ENCODE peak calls at places on chromosomes 12 and 14, in six cellular contexts. V, D, U, H, E and S are unnamed samples.

GRCh38 chr14:91349481-91350074 is 68.0 kb downstream of the CCDC88C start:
- DNase-seq in V (no peak), D (no peak), U (no peak), H (no peak), E (no peak), S (no peak)

GRCh38 chr14:30681752-30682355 is 59.7 kb downstream of the SCFD1 start:
- DNase-seq in V (no peak), D (peak; percentile 48), U (no peak), H (no peak), E (peak; percentile 25), S (peak; percentile 29)

GRCh38 chr12:7374423-7375144 is 69.4 kb downstream of the CD163L1 start:
- DNase-seq in V (no peak), D (peak; percentile 34), U (peak; percentile 90), H (no peak), E (peak; percentile 58), S (peak; percentile 7)

GRCh38 chr12:123115409-123116111 is 35.3 kb downstream of the PITPNM2 start:
- DNase-seq in V (peak; percentile 97), D (peak; percentile 96), U (no peak), H (peak; percentile 75), E (peak; percentile 90), S (peak; percentile 98)

GRCh38 chr12:124188561-124189405 is 106.1 kb upstream of the RFLNA start:
- DNase-seq in V (peak; percentile 24), D (peak; percentile 10), U (no peak), H (no peak), E (no peak), S (peak; percentile 7)

GRCh38 chr12:85448548-85449139 is 168.6 kb downstream of the ALX1 start:
- DNase-seq in V (no peak), D (peak; percentile 31), U (no peak), H (no peak), E (peak; percentile 15), S (peak; percentile 45)

GRCh38 chr12:18643673-18644072 is 94.1 kb downstream of the PLCZ1 start:
- DNase-seq in V (peak; percentile 61), D (peak; percentile 72), U (no peak), H (no peak), E (peak; percentile 70), S (peak; percentile 79)

GRCh38 chr12:91833780-91834359 is 311.8 kb downstream of the BTG1 start:
- DNase-seq in V (peak; percentile 16), D (no peak), U (no peak), H (no peak), E (no peak), S (no peak)

GRCh38 chr12:117069126-117069788 is 30.0 kb downstream of the TESC start:
- DNase-seq in V (no peak), D (no peak), U (no peak), H (no peak), E (no peak), S (no peak)

GRCh38 chr12:65643171-65643570 is 181.1 kb upstream of the HMGA2 start:
- DNase-seq in V (no peak), D (peak; percentile 70), U (no peak), H (no peak), E (peak; percentile 76), S (no peak)

GRCh38 chr12:55244309-55244708 is at the start of gene OR6C74:
- DNase-seq in V (no peak), D (no peak), U (no peak), H (no peak), E (no peak), S (no peak)

GRCh38 chr12:132561784-132562156 is 48.6 kb downstream of the LRCOL1 start:
- DNase-seq in V (no peak), D (no peak), U (peak; percentile 49), H (no peak), E (peak; percentile 13), S (no peak)

GRCh38 chr14:69008411-69008810 is 29.3 kb upstream of the ACTN1 start:
- DNase-seq in V (peak; percentile 69), D (peak; percentile 32), U (peak; percentile 28), H (no peak), E (no peak), S (peak; percentile 48)

GRCh38 chr12:5912437-5913334 is 32.4 kb downstream of the ANO2 start:
- DNase-seq in V (no peak), D (no peak), U (no peak), H (no peak), E (no peak), S (no peak)

GRCh38 chr12:8698132-8698829 is 490 bp downstream of the RIMKLB start:
- DNase-seq in V (peak; percentile 23), D (peak; percentile 44), U (peak; percentile 25), H (peak; percentile 75), E (peak; percentile 17), S (peak; percentile 46)

GRCh38 chr12:15712823-15713663 is 76.1 kb downstream of the EPS8 start:
- DNase-seq in V (no peak), D (no peak), U (no peak), H (peak; percentile 55), E (no peak), S (no peak)

GRCh38 chr14:31118892-31119291 is 88.7 kb downstream of the HECTD1 start:
- DNase-seq in V (peak; percentile 6), D (peak; percentile 36), U (no peak), H (no peak), E (peak; percentile 38), S (peak; percentile 30)

GRCh38 chr14:32004300-32004699 is 72.8 kb upstream of the ARHGAP5 start:
- DNase-seq in V (peak; percentile 66), D (peak; percentile 70), U (no peak), H (no peak), E (peak; percentile 92), S (peak; percentile 59)

GRCh38 chr14:61145258-61145902 is 135.8 kb downstream of the TMEM30B start:
- DNase-seq in V (peak; percentile 97), D (peak; percentile 89), U (peak; percentile 41), H (no peak), E (peak; percentile 99), S (peak; percentile 80)

GRCh38 chr12:15428632-15429031 is 106.3 kb downstream of the PTPRO start:
- DNase-seq in V (no peak), D (no peak), U (no peak), H (no peak), E (no peak), S (peak; percentile 3)

GRCh38 chr14:68164723-68165122 is 345.1 kb downstream of the RAD51B start:
- DNase-seq in V (no peak), D (no peak), U (no peak), H (no peak), E (no peak), S (no peak)

GRCh38 chr12:12823308-12823707 is 10.2 kb downstream of the DDX47 start:
- DNase-seq in V (peak; percentile 95), D (peak; percentile 76), U (no peak), H (no peak), E (no peak), S (peak; percentile 80)

GRCh38 chr12:129903092-129903945 is 506 bp downstream of the TMEM132D start:
- DNase-seq in V (peak; percentile 7), D (no peak), U (no peak), H (no peak), E (no peak), S (no peak)

GRCh38 chr12:129902371-129903091 is 1.3 kb downstream of the TMEM132D start:
- DNase-seq in V (peak; percentile 6), D (no peak), U (no peak), H (no peak), E (no peak), S (no peak)

GRCh38 chr12:129903956-129904769 is at the start of gene TMEM132D:
- DNase-seq in V (peak; percentile 21), D (no peak), U (no peak), H (no peak), E (no peak), S (no peak)

GRCh38 chr12:129901256-129901655 is 2.6 kb downstream of the TMEM132D start:
- DNase-seq in V (peak; percentile 79), D (no peak), U (no peak), H (no peak), E (peak; percentile 9), S (no peak)

GRCh38 chr12:129900306-129900705 is 3.5 kb downstream of the TMEM132D start:
- DNase-seq in V (no peak), D (no peak), U (no peak), H (no peak), E (no peak), S (no peak)
- H3K4me3 ChIP-seq in V (no peak overlapping the region), D (no peak overlapping the region), U (no peak overlapping the region), H (no peak overlapping the region), E (no peak overlapping the region), S (no peak overlapping the region)

DNA sequence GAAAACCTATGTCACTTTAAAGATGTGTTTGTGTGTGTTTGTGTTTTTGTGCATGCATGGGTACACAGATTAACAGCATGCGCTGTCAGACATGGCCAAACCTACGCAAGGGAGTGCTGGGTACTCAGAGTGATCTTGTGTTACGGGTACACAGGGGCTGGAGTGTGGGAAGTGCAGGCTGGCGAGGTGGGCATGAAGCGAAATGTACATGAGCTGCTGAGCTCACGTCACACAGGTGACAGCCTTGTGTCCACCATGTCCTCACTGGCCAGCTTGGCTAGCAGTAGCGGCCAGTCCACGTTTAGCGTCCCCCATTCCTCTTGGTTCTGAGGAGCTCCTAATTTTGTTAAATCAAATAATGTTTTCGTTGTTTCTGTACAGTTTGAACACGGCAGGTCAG is 979.7 kb upstream of the TMEM132C start:
- DNase-seq in V (no peak), D (no peak), U (no peak), H (no peak), E (no peak), S (no peak)
- H3K4me3 ChIP-seq in V (no peak overlapping the region), D (no peak overlapping the region), U (no peak overlapping the region), H (no peak overlapping the region), E (no peak overlapping the region), S (no peak overlapping the region)

DNA sequence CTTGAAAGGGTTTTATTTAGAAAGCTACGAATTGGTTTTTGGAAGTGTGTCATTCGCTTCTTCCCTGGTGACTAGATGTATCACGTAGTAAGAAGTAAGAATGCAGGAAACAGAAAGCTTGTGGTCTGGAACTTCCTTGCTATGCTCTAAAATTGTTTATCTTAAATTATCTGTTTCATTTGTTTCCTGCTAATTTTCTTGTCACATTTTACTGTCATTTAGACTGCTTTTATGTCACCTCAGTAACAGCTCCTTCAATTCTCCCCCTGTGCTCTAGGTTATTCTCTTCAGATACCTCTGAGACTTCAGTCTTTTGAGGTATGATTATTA is 671 bp upstream of the CD69 start:
- DNase-seq in V (peak; percentile 12), D (no peak), U (no peak), H (no peak), E (no peak), S (no peak)
- H3K4me3 ChIP-seq in V (no peak overlapping the region), D (no peak overlapping the region), U (no peak overlapping the region), H (no peak overlapping the region), E (no peak overlapping the region), S (no peak overlapping the region)

GRCh38 chr12:114628199-114628598 is 55.8 kb downstream of the TBX3 start:
- DNase-seq in V (no peak), D (no peak), U (no peak), H (no peak), E (no peak), S (no peak)

GRCh38 chr12:114625294-114625851 is 58.6 kb downstream of the TBX3 start:
- DNase-seq in V (peak; percentile 64), D (peak; percentile 69), U (peak; percentile 82), H (no peak), E (peak; percentile 77), S (peak; percentile 75)

GRCh38 chr12:114627393-114627792 is 56.6 kb downstream of the TBX3 start:
- DNase-seq in V (no peak), D (no peak), U (no peak), H (no peak), E (no peak), S (no peak)

DNA sequence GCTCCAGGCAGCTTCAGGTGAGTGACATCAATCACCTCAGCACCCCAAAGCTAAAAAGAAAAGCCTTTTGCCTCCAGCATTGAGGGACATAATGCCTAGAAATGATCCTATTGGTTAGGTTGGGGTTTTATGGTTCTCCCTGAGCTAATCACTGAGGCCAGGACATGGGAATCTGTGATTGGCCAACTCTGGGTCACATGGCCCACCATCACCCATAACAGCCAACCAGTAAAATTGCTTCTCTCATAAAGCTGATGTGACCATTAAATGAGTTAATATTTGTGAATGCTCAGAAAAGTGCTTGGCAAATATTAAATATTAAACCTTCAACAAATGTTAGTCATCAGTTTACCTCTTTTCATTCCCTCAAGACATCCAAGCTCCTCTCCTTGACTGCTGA is 60.2 kb downstream of the TBX3 start:
- DNase-seq in V (no peak), D (no peak), U (no peak), H (no peak), E (no peak), S (no peak)
- H3K4me3 ChIP-seq in V (no peak overlapping the region), D (no peak overlapping the region), U (no peak overlapping the region), H (no peak overlapping the region), E (no peak overlapping the region), S (no peak overlapping the region)